ENCODE peak calls at places on chromosomes 12 and 14, in nine cellular contexts. One of them, this sample, is unnamed.

GRCh38 chr12:65882504-65882903 is 58.2 kb downstream of the HMGA2 start:
- DNase-seq in right atrium auricular region: no peak
- DNase-seq in Caco-2: no peak
- DNase-seq in left ventricle myocardium inferior: no peak
- DNase-seq in esophagus squamous epithelium: no peak
- DNase-seq in MM.1S: no peak
- DNase-seq in right lobe of liver: no peak
- DNase-seq in esophagus muscularis mucosa: no peak
- DNase-seq in tibial artery: no peak
- DNase-seq in this sample: no peak

GRCh38 chr14:79598339-79598738 is 613.0 kb downstream of the DIO2 start:
- DNase-seq in MM.1S: no peak
- DNase-seq in tibial artery: no peak
- DNase-seq in esophagus muscularis mucosa: no peak
- DNase-seq in Caco-2: no peak
- DNase-seq in right lobe of liver: no peak
- DNase-seq in esophagus squamous epithelium: no peak
- DNase-seq in left ventricle myocardium inferior: no peak
- DNase-seq in right atrium auricular region: no peak
- DNase-seq in this sample: no peak

GRCh38 chr12:14214495-14214894 is 151.0 kb upstream of the ATF7IP start:
- DNase-seq in tibial artery: no peak
- DNase-seq in Caco-2: no peak
- DNase-seq in esophagus squamous epithelium: no peak
- DNase-seq in right atrium auricular region: no peak
- DNase-seq in right lobe of liver: no peak
- DNase-seq in esophagus muscularis mucosa: no peak
- DNase-seq in left ventricle myocardium inferior: no peak
- DNase-seq in MM.1S: no peak
- DNase-seq in this sample: no peak

GRCh38 chr12:93322784-93323183 is 54.9 kb upstream of the NUDT4 start:
- DNase-seq in left ventricle myocardium inferior: no peak
- DNase-seq in right lobe of liver: no peak
- DNase-seq in tibial artery: no peak
- DNase-seq in MM.1S: peak; percentile 37
- DNase-seq in right atrium auricular region: no peak
- DNase-seq in Caco-2: no peak
- DNase-seq in esophagus squamous epithelium: no peak
- DNase-seq in esophagus muscularis mucosa: no peak
- DNase-seq in this sample: no peak

GRCh38 chr12:123714302-123714627 is 2.1 kb downstream of the ATP6V0A2 start:
- DNase-seq in Caco-2: no peak
- DNase-seq in MM.1S: no peak
- DNase-seq in right lobe of liver: no peak
- DNase-seq in esophagus muscularis mucosa: no peak
- DNase-seq in left ventricle myocardium inferior: no peak
- DNase-seq in esophagus squamous epithelium: no peak
- DNase-seq in right atrium auricular region: no peak
- DNase-seq in tibial artery: no peak
- DNase-seq in this sample: no peak

GRCh38 chr14:85252011-85252410 is 277.9 kb upstream of the FLRT2 start:
- DNase-seq in esophagus muscularis mucosa: no peak
- DNase-seq in right atrium auricular region: no peak
- DNase-seq in MM.1S: no peak
- DNase-seq in Caco-2: no peak
- DNase-seq in right lobe of liver: no peak
- DNase-seq in esophagus squamous epithelium: no peak
- DNase-seq in left ventricle myocardium inferior: no peak
- DNase-seq in tibial artery: no peak
- DNase-seq in this sample: no peak

GRCh38 chr12:31322651-31323248 is 3.2 kb downstream of the SINHCAF start:
- DNase-seq in left ventricle myocardium inferior: no peak
- DNase-seq in esophagus squamous epithelium: no peak
- DNase-seq in right atrium auricular region: no peak
- DNase-seq in Caco-2: no peak
- DNase-seq in esophagus muscularis mucosa: no peak
- DNase-seq in MM.1S: no peak
- DNase-seq in tibial artery: no peak
- DNase-seq in right lobe of liver: no peak
- DNase-seq in this sample: no peak

GRCh38 chr14:64758025-64758521 is 53.8 kb downstream of the PLEKHG3 start:
- DNase-seq in esophagus squamous epithelium: no peak
- DNase-seq in right atrium auricular region: no peak
- DNase-seq in right lobe of liver: peak; percentile 31
- DNase-seq in Caco-2: peak; percentile 87
- DNase-seq in MM.1S: no peak
- DNase-seq in tibial artery: no peak
- DNase-seq in left ventricle myocardium inferior: no peak
- DNase-seq in esophagus muscularis mucosa: no peak
- DNase-seq in this sample: peak; percentile 64

GRCh38 chr12:59570134-59570533 is 25.7 kb upstream of the SLC16A7 start:
- DNase-seq in esophagus squamous epithelium: no peak
- DNase-seq in Caco-2: no peak
- DNase-seq in right lobe of liver: no peak
- DNase-seq in left ventricle myocardium inferior: no peak
- DNase-seq in MM.1S: no peak
- DNase-seq in right atrium auricular region: no peak
- DNase-seq in esophagus muscularis mucosa: no peak
- DNase-seq in tibial artery: no peak
- DNase-seq in this sample: no peak

GRCh38 chr12:80216890-80217559 is 117.7 kb downstream of the OTOGL start:
- DNase-seq in Caco-2: no peak
- DNase-seq in MM.1S: peak; percentile 92
- DNase-seq in esophagus muscularis mucosa: no peak
- DNase-seq in left ventricle myocardium inferior: no peak
- DNase-seq in right atrium auricular region: no peak
- DNase-seq in tibial artery: no peak
- DNase-seq in esophagus squamous epithelium: no peak
- DNase-seq in right lobe of liver: no peak
- DNase-seq in this sample: no peak

GRCh38 chr14:24938593-24938992 is 111.4 kb downstream of the STXBP6 start:
- DNase-seq in esophagus muscularis mucosa: no peak
- DNase-seq in MM.1S: no peak
- DNase-seq in right atrium auricular region: no peak
- DNase-seq in tibial artery: no peak
- DNase-seq in Caco-2: no peak
- DNase-seq in esophagus squamous epithelium: no peak
- DNase-seq in right lobe of liver: no peak
- DNase-seq in left ventricle myocardium inferior: no peak
- DNase-seq in this sample: no peak

GRCh38 chr14:43145361-43145760 is 1361.7 kb downstream of the FSCB start:
- DNase-seq in Caco-2: no peak
- DNase-seq in tibial artery: no peak
- DNase-seq in esophagus squamous epithelium: no peak
- DNase-seq in right lobe of liver: no peak
- DNase-seq in right atrium auricular region: no peak
- DNase-seq in esophagus muscularis mucosa: no peak
- DNase-seq in MM.1S: no peak
- DNase-seq in left ventricle myocardium inferior: no peak
- DNase-seq in this sample: no peak

DNA sequence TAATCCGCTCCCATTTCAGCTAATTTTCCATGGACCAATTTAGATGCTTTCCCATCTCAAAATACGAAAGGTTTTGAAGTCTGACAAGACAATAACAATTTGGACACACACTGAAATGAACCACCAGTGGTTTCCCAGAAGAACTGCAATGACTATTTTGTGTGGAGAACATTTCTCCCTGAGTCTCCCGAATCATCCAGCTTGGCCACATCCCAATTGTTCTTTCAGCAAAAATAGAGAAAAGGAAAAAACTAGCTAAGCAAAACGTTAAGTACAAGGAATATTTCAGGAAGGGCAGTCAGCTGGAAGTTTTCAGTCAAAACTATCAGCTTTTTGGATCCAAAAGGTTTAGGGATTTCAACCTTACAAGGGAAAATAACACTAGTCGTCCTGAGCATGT is 390.6 kb downstream of the KCNH5 start:
- DNase-seq in esophagus muscularis mucosa: no peak
- DNase-seq in esophagus squamous epithelium: no peak
- DNase-seq in Caco-2: no peak
- DNase-seq in MM.1S: no peak
- DNase-seq in right lobe of liver: no peak
- DNase-seq in right atrium auricular region: no peak
- DNase-seq in tibial artery: no peak
- DNase-seq in left ventricle myocardium inferior: no peak
- DNase-seq in this sample: no peak
- TF ChIP-seq CTCF in esophagus muscularis mucosa: no peak
- TF ChIP-seq CTCF in esophagus squamous epithelium: no peak
- TF ChIP-seq CTCF in Caco-2: no peak
- TF ChIP-seq CTCF in MM.1S: no peak
- TF ChIP-seq CTCF in right lobe of liver: no peak
- TF ChIP-seq CTCF in right atrium auricular region: no peak
- TF ChIP-seq CTCF in tibial artery: no peak
- TF ChIP-seq CTCF in left ventricle myocardium inferior: no peak
- TF ChIP-seq CTCF in this sample: no peak

DNA sequence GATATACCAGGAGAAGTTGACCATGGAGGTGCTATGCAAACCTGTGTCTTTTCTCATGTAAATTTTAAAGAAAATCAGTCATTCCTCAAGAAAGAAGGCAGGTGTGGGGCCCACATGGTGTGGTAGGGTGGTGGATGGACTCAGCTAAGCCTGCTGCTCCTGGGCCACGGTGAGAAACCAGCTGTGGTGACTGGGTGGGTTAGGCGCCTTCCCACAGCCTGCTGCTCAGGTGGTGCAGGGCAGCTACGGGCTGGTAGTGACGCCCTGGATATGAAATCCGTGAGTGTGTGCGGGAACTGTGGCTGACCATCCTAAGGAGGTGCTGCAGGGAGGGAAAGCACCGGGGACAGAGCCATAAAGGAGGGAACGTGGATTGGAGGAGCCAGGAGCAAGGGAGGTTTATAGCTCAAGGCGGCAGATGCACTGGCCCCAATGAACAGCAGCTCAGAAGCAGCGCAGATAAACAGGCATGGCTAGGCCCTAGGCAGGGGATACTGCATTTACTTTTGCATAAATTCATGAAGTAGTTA is 408.8 kb downstream of the FUT8 start:
- DNase-seq in Caco-2: no peak
- DNase-seq in right atrium auricular region: no peak
- DNase-seq in MM.1S: no peak
- DNase-seq in right lobe of liver: no peak
- DNase-seq in esophagus muscularis mucosa: no peak
- DNase-seq in tibial artery: no peak
- DNase-seq in left ventricle myocardium inferior: no peak
- DNase-seq in esophagus squamous epithelium: no peak
- DNase-seq in this sample: no peak
- H3K27me3 ChIP-seq in Caco-2: no peaks in the 10 kb centered on the region
- H3K27me3 ChIP-seq in right atrium auricular region: no peaks in the 10 kb centered on the region
- H3K27me3 ChIP-seq in MM.1S: no peaks in the 10 kb centered on the region
- H3K27me3 ChIP-seq in right lobe of liver: no peaks in the 10 kb centered on the region
- H3K27me3 ChIP-seq in esophagus muscularis mucosa: no peaks in the 10 kb centered on the region
- H3K27me3 ChIP-seq in tibial artery: peaks cover 28% of the 10 kb centered on the region
- H3K27me3 ChIP-seq in left ventricle myocardium inferior: peaks cover 56% of the 10 kb centered on the region
- H3K27me3 ChIP-seq in esophagus squamous epithelium: no peaks in the 10 kb centered on the region
- H3K27me3 ChIP-seq in this sample: no peaks in the 10 kb centered on the region

GRCh38 chr12:6734506-6735082 is 10.7 kb downstream of the COPS7A start:
- DNase-seq in right atrium auricular region: no peak
- DNase-seq in esophagus squamous epithelium: no peak
- DNase-seq in Caco-2: no peak
- DNase-seq in left ventricle myocardium inferior: no peak
- DNase-seq in tibial artery: no peak
- DNase-seq in esophagus muscularis mucosa: no peak
- DNase-seq in MM.1S: no peak
- DNase-seq in right lobe of liver: no peak
- DNase-seq in this sample: no peak

GRCh38 chr12:6735448-6736191 is 11.8 kb downstream of the COPS7A start:
- DNase-seq in esophagus muscularis mucosa: no peak
- DNase-seq in MM.1S: peak; percentile 65
- DNase-seq in right atrium auricular region: peak; percentile 70
- DNase-seq in Caco-2: peak; percentile 81
- DNase-seq in left ventricle myocardium inferior: peak; percentile 73
- DNase-seq in tibial artery: peak; percentile 58
- DNase-seq in esophagus squamous epithelium: no peak
- DNase-seq in right lobe of liver: peak; percentile 77
- DNase-seq in this sample: peak; percentile 77

GRCh38 chr12:6725350-6725749 is 1.5 kb downstream of the COPS7A start:
- DNase-seq in right atrium auricular region: no peak
- DNase-seq in right lobe of liver: no peak
- DNase-seq in tibial artery: no peak
- DNase-seq in Caco-2: no peak
- DNase-seq in MM.1S: no peak
- DNase-seq in esophagus squamous epithelium: no peak
- DNase-seq in left ventricle myocardium inferior: no peak
- DNase-seq in esophagus muscularis mucosa: no peak
- DNase-seq in this sample: no peak

GRCh38 chr12:6729186-6729585 is 5.3 kb downstream of the COPS7A start:
- DNase-seq in esophagus squamous epithelium: no peak
- DNase-seq in right atrium auricular region: no peak
- DNase-seq in Caco-2: no peak
- DNase-seq in esophagus muscularis mucosa: no peak
- DNase-seq in tibial artery: no peak
- DNase-seq in left ventricle myocardium inferior: no peak
- DNase-seq in right lobe of liver: no peak
- DNase-seq in MM.1S: no peak
- DNase-seq in this sample: no peak

DNA sequence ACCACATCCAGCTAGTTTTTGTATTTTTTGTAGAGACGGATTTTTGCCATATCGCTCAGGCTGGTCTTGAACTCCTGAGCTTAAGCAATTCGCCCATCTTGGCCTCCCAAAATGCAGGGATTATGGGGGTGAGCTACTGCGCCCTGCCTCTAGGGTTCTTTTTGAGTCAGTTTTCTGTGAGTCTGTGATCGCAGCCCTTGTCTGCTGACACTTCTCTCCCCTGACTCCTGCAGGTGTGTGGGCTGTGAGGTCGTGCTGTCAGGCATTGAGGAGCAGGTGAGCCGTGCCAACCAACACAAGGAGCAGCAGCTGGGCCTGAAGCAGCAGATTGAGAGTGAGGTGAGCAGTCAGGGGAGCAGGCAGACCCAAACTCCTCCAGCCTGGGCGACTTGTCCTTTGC is 6.3 kb downstream of the COPS7A start:
- DNase-seq in right lobe of liver: no peak
- DNase-seq in right atrium auricular region: no peak
- DNase-seq in left ventricle myocardium inferior: no peak
- DNase-seq in esophagus muscularis mucosa: no peak
- DNase-seq in tibial artery: no peak
- DNase-seq in esophagus squamous epithelium: no peak
- DNase-seq in Caco-2: no peak
- DNase-seq in MM.1S: no peak
- DNase-seq in this sample: no peak
- TF ChIP-seq CTCF in right lobe of liver: no peak
- TF ChIP-seq CTCF in right atrium auricular region: no peak
- TF ChIP-seq CTCF in left ventricle myocardium inferior: no peak
- TF ChIP-seq CTCF in esophagus muscularis mucosa: no peak
- TF ChIP-seq CTCF in tibial artery: no peak
- TF ChIP-seq CTCF in esophagus squamous epithelium: no peak
- TF ChIP-seq CTCF in Caco-2: no peak
- TF ChIP-seq CTCF in MM.1S: no peak
- TF ChIP-seq CTCF in this sample: no peak

DNA sequence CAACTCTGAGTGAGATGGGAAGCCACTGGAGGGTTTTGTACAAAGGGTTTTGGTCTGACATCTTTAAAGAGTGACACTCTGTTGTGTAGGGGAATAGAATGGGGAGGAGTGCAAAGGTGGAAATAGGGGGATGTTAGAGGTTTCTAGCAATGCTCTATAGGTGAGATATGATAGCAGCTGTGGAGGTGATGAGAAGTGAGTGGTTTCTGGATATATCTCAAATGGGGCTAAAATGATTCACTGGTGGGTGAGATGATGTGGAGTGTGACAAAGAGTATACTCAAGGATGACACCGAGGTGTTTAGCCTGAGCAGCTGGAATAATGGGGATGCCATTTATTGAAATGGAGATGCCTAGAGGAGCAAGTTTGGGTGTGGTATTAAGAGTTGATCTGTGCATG is 426.4 kb downstream of the PCNX1 start:
- DNase-seq in Caco-2: no peak
- DNase-seq in right atrium auricular region: no peak
- DNase-seq in MM.1S: no peak
- DNase-seq in right lobe of liver: no peak
- DNase-seq in esophagus muscularis mucosa: no peak
- DNase-seq in tibial artery: no peak
- DNase-seq in esophagus squamous epithelium: no peak
- DNase-seq in left ventricle myocardium inferior: no peak
- DNase-seq in this sample: no peak
- H3K27me3 ChIP-seq in Caco-2: no peaks in the 10 kb centered on the region
- H3K27me3 ChIP-seq in right atrium auricular region: no peaks in the 10 kb centered on the region
- H3K27me3 ChIP-seq in MM.1S: no peaks in the 10 kb centered on the region
- H3K27me3 ChIP-seq in right lobe of liver: no peaks in the 10 kb centered on the region
- H3K27me3 ChIP-seq in esophagus muscularis mucosa: no peaks in the 10 kb centered on the region
- H3K27me3 ChIP-seq in tibial artery: no peaks in the 10 kb centered on the region
- H3K27me3 ChIP-seq in esophagus squamous epithelium: no peaks in the 10 kb centered on the region
- H3K27me3 ChIP-seq in left ventricle myocardium inferior: no peaks in the 10 kb centered on the region
- H3K27me3 ChIP-seq in this sample: no peaks in the 10 kb centered on the region